ENCODE peak calls at places on chromosomes 13 and 19, in six cellular contexts. Z is H1, L is K562, R is GM12878, T is HepG2, Q is GM12891. U is an unnamed sample.

GRCh38 chr19:4609878-4610511 is 29.3 kb upstream of the TNFAIP8L1 start:
- DNase-seq in Z (no peak), L (peak), R (no peak), T (no peak), Q (no peak), U (no peak)

GRCh38 chr19:36686365-36687213 is 823 bp upstream of the ZNF567 start:
- DNase-seq in Z (no peak), L (no peak), R (no peak), T (no peak), Q (no peak), U (no peak)

GRCh38 chr19:39472746-39473442 is 7.7 kb upstream of the TIMM50 start:
- DNase-seq in Z (no peak), L (no peak), R (no peak), T (no peak), Q (no peak), U (no peak)

GRCh38 chr13:24644051-24644450 is 36.2 kb upstream of the ATP12A start:
- DNase-seq in Z (no peak), L (no peak), R (no peak), T (no peak), Q (no peak), U (no peak)

GRCh38 chr19:41031926-41032325 is 40.8 kb downstream of the CYP2B6 start:
- DNase-seq in Z (no peak), L (no peak), R (no peak), T (no peak), Q (no peak), U (no peak)

GRCh38 chr13:71789952-71790351 is 77.1 kb downstream of the DACH1 start:
- DNase-seq in Z (no peak), L (no peak), R (no peak), T (no peak), Q (no peak), U (no peak)

GRCh38 chr19:10424011-10424637 is 3.8 kb downstream of the PDE4A start:
- DNase-seq in Z (no peak), L (peak), R (no peak), T (peak), Q (peak), U (peak)

GRCh38 chr13:74132768-74133656 is 1.2 kb downstream of the KLF12 start:
- DNase-seq in Z (no peak), L (no peak), R (no peak), T (no peak), Q (no peak), U (no peak)

GRCh38 chr19:41784337-41785239 is 11.8 kb upstream of the CEACAM3 start:
- DNase-seq in Z (no peak), L (no peak), R (no peak), T (no peak), Q (no peak), U (no peak)

GRCh38 chr19:56221851-56222250 is 19.8 kb downstream of the ZSCAN5C start:
- DNase-seq in Z (no peak), L (no peak), R (no peak), T (no peak), Q (no peak), U (no peak)

GRCh38 chr19:5547881-5548280 is 19.9 kb downstream of the TINCR start:
- DNase-seq in Z (no peak), L (peak), R (no peak), T (peak), Q (no peak), U (no peak)

GRCh38 chr19:17227798-17228367 is 1.9 kb downstream of the OCEL1 start:
- DNase-seq in Z (no peak), L (peak), R (no peak), T (no peak), Q (no peak), U (no peak)

GRCh38 chr13:43232866-43233265 is 209.5 kb downstream of the DNAJC15 start:
- DNase-seq in Z (no peak), L (no peak), R (no peak), T (no peak), Q (no peak), U (no peak)

GRCh38 chr13:32887617-32888016 is 128.6 kb upstream of the KL start:
- DNase-seq in Z (no peak), L (peak), R (no peak), T (no peak), Q (no peak), U (no peak)

GRCh38 chr19:32498641-32499200 is 82.3 kb upstream of the PDCD5 start:
- DNase-seq in Z (no peak), L (no peak), R (no peak), T (no peak), Q (no peak), U (no peak)

GRCh38 chr13:51643114-51643881 is 59.0 kb downstream of the WDFY2 start:
- DNase-seq in Z (no peak), L (no peak), R (no peak), T (peak), Q (no peak), U (no peak)
- TF ChIP-seq POLR2AphosphoS5 in Z (no peak), L (no peak), R (no peak), T (no peak), Q (no peak), U (no peak)

DNA sequence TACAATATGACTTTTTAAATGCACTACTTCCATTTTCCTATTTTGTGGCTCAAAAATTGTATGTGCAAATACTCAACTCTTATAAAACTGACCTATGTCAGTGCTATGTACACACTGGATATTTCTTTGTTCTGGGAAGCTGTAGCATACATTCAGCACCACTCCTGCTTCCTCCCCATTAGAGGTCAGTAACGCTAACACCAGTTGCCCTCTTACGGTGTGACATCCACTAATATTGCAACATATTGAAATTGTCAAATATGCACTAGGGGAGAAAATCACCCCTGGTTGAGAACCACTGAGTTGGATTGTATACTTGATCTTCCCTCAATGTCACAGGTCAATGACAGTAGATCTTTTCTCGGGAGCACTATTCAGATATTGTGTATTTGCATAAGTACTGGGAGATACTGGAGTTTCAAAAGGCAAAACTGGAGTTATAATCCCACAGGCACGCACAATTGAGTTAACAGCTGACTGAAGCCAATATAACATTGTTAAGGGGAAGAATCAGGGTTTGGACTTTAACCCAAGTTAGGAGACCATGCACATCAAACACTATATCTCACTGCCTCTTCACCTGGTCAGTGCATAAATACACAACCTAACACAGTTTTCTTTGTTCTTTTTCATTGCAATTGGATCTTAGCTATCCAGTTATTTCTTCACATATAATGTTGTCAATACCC is 1276.5 kb upstream of the MIR17HG start:
- DNase-seq in Z (no peak), L (no peak), R (no peak), T (peak), Q (no peak), U (no peak)
- TF ChIP-seq POLR2A in Z (no peak), L (no peak), R (no peak), T (no peak), Q (no peak), U (no peak)

GRCh38 chr13:40221460-40222201 is 444.8 kb downstream of the FOXO1 start:
- DNase-seq in Z (no peak), L (no peak), R (no peak), T (peak), Q (no peak), U (no peak)
- TF ChIP-seq TAF1 in Z (no peak), L (no peak), R (no peak), T (no peak), Q (no peak), U (no peak)

GRCh38 chr13:45510671-45511070 is 45.9 kb downstream of the COG3 start:
- DNase-seq in Z (no peak), L (no peak), R (no peak), T (no peak), Q (no peak), U (no peak)
- TF ChIP-seq POLR2AphosphoS5 in Z (no peak), L (no peak), R (no peak), T (no peak), Q (no peak), U (no peak)

GRCh38 chr19:7069042-7069903 is at the start of gene ZNF557:
- DNase-seq in Z (peak), L (peak), R (peak), T (peak), Q (peak), U (peak)
- TF ChIP-seq POLR2A in Z (no peak), L (peak), R (peak), T (peak), Q (peak), U (peak)

GRCh38 chr13:113051641-113052040 is 54.0 kb upstream of the F7 start:
- DNase-seq in Z (no peak), L (no peak), R (no peak), T (no peak), Q (no peak), U (no peak)

GRCh38 chr13:113050856-113051431 is 54.6 kb upstream of the F7 start:
- DNase-seq in Z (no peak), L (no peak), R (no peak), T (no peak), Q (no peak), U (no peak)

GRCh38 chr13:113049521-113049941 is 56.1 kb upstream of the F7 start:
- DNase-seq in Z (no peak), L (no peak), R (no peak), T (no peak), Q (no peak), U (no peak)

GRCh38 chr13:113048766-113049165 is 56.8 kb upstream of the F7 start:
- DNase-seq in Z (no peak), L (no peak), R (no peak), T (no peak), Q (no peak), U (no peak)

DNA sequence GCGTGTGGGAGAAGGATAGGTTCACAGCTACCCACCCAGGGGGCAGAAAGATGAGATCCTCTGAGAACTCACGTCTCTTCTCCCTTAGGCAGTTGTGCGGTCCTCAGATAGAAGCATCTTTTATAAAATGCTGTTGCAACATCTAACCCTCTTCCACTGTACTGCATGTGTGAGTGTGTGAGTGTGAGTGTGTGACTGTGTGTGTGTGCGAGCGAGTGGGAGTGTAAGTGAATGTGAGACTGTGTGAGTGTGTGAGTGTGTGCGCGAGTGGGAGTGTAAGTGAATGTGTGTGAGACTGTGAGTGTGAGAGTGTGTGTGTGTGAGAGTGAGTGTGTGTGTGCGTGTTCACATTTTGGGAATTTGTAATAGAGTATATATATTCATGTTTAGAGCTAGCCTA is 55.6 kb upstream of the F7 start:
- DNase-seq in Z (no peak), L (no peak), R (no peak), T (no peak), Q (no peak), U (no peak)
- TF ChIP-seq TAF1 in Z (no peak), L (no peak), R (no peak), T (no peak), Q (no peak), U (no peak)

DNA sequence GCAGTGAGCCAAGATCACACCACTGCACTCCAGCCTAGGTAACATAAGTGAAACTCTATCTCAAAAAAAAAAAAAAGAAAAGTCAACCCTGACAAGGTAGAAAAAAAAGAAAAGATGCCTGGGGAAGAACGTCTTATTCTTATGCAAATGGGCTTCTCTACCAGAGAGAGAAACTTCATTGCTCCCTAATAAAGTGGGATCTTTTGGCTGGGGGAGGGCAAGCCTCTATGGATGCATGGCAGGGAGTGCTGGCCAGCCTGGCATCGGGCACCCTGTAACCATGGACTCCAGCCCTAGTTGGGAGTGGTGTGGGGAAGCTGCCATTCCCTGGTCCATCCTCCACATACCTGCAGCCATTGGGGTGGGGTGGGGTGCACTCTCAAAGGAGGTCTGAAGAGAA is 30.7 kb upstream of the ZNF728 start:
- DNase-seq in Z (no peak), L (no peak), R (no peak), T (no peak), Q (no peak), U (no peak)
- TF ChIP-seq POLR2AphosphoS5 in Z (no peak), L (no peak), R (no peak), T (no peak), Q (no peak), U (no peak)

DNA sequence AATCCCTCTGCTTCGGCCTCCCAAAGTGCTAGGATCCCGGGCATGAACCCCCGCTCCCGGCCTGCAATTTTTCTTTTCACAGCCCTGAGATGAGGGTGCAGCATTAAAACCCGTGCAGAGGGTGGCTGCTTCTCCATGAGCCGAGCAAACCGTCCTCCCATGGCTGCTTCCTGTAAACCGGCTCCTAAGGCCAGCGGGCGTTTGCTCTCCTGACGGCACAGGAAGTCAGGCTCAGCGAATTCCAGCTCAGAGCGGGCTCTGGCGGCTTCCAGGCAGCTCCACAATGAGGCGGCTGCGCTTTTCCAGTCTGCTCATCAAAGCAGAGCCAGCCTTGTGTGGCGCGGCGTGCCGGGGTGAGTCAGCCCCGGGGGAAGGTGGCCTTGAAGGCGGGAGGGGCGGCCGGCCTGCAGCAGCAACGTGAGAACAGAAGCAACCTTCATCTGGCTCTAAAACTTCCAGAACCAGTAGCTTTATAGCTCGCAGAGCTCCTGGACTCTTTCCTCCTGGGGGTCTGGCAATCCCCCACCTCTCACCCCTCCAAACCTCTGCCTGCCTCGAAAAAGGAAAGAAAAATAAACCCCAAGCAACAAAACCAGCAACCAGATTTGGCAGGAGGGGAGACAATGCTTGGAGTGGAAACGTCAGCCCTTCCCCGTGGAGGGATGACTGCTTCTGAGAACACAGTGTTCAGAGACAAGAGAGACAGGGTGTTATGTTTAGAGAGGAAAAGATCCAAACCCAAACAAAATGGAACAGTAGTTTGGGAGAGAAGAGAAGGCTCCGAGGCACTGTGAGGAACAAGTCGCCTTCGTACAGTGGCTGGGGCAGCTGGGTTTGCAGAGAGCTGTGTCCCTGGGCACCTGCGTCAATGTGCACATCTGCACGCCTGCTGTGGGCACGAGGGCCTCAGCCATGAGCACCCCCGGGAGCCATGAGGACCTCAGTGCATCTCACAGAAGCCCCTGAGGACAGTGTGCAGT is 67.8 kb downstream of the GADD45B start:
- DNase-seq in Z (peak), L (peak), R (no peak), T (peak), Q (peak), U (peak)
- TF ChIP-seq POLR2A in Z (no peak), L (no peak), R (peak), T (peak), Q (no peak), U (no peak)

GRCh38 chr13:113329656-113330312 is 32.7 kb downstream of the LAMP1 start:
- DNase-seq in Z (no peak), L (no peak), R (no peak), T (no peak), Q (no peak), U (no peak)
- TF ChIP-seq TAF1 in Z (no peak), L (no peak), R (no peak), T (no peak), Q (no peak), U (no peak)

GRCh38 chr19:47321582-47321981 is 10.4 kb upstream of the C5AR2 start:
- DNase-seq in Z (no peak), L (no peak), R (no peak), T (no peak), Q (no peak), U (no peak)

GRCh38 chr19:47322048-47322447 is 9.9 kb upstream of the C5AR2 start:
- DNase-seq in Z (no peak), L (no peak), R (no peak), T (no peak), Q (no peak), U (no peak)

GRCh38 chr19:47323872-47324271 is 8.1 kb upstream of the C5AR2 start:
- DNase-seq in Z (no peak), L (no peak), R (no peak), T (no peak), Q (no peak), U (no peak)

GRCh38 chr19:47319923-47320871 is 10.5 kb downstream of the C5AR1 start:
- DNase-seq in Z (no peak), L (no peak), R (no peak), T (no peak), Q (no peak), U (no peak)

DNA sequence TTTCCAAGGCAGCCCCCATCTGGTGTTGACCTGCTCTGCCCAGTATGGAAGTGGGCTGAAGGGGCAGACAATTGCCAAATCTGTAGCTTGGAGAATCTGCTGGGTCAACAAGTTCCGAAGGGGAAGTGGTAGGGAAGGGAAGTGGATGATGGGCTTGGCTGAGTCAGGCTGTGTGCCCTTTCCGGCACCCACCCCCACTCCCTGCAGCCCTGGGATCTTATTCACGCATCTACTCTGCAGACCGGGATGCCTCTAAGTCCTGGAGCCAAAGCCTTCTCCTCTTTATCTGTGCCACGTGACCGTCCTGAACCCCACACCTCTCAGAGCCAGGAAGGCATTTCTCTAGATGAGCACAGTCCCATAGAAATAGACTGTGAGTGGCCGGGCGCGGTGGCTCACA is 7.5 kb upstream of the C5AR2 start:
- DNase-seq in Z (no peak), L (no peak), R (no peak), T (no peak), Q (no peak), U (no peak)
- TF ChIP-seq POLR2AphosphoS5 in Z (no peak), L (no peak), R (no peak), T (no peak), Q (no peak), U (no peak)